ENCODE peak calls at places on chromosome 13, in five cellular contexts. L is HEK293T, U is K562, R is SK-N-SH, V is HepG2. C is an unnamed sample.

GRCh38 chr13:109162248-109163051 is 533.0 kb downstream of the MYO16 start:
- DNase-seq in L (no peak), U (no peak), R (no peak), V (no peak), C (peak)

GRCh38 chr13:106612688-106613087 is 44.8 kb upstream of the ARGLU1 start:
- DNase-seq in L (no peak), U (no peak), R (no peak), V (no peak), C (no peak)

GRCh38 chr13:21077360-21078353 is 16.3 kb upstream of the LATS2 start:
- DNase-seq in L (no peak), U (no peak), R (no peak), V (no peak), C (no peak)

GRCh38 chr13:42551611-42552010 is 22.3 kb upstream of the TNFSF11 start:
- DNase-seq in L (no peak), U (no peak), R (no peak), V (no peak), C (no peak)

GRCh38 chr13:40519637-40520036 is 146.8 kb downstream of the FOXO1 start:
- DNase-seq in L (peak), U (no peak), R (no peak), V (no peak), C (no peak)

GRCh38 chr13:69274231-69274630 is 833.4 kb upstream of the ATXN8OS start:
- DNase-seq in L (no peak), U (no peak), R (no peak), V (no peak), C (no peak)

GRCh38 chr13:72643339-72643989 is 84.0 kb downstream of the MZT1 start:
- DNase-seq in L (peak), U (peak), R (peak), V (peak), C (no peak)

GRCh38 chr13:111479412-111479811 is 159.0 kb downstream of the TEX29 start:
- DNase-seq in L (no peak), U (no peak), R (no peak), V (no peak), C (no peak)

GRCh38 chr13:102907016-102907756 is 61.4 kb downstream of the ERCC5 start:
- DNase-seq in L (no peak), U (no peak), R (no peak), V (no peak), C (peak)

GRCh38 chr13:73401769-73402168 is 343.0 kb downstream of the KLF5 start:
- DNase-seq in L (no peak), U (no peak), R (no peak), V (no peak), C (no peak)

GRCh38 chr13:41516166-41516565 is 58.8 kb downstream of the RGCC start:
- DNase-seq in L (no peak), U (no peak), R (no peak), V (no peak), C (no peak)

GRCh38 chr13:112435973-112436372 is 59.8 kb downstream of the SPACA7 start:
- DNase-seq in L (no peak), U (no peak), R (no peak), V (no peak), C (no peak)

GRCh38 chr13:60267498-60268202 is 103.9 kb upstream of the DIAPH3 start:
- DNase-seq in L (no peak), U (no peak), R (no peak), V (no peak), C (no peak)

GRCh38 chr13:40430234-40430633 is 236.2 kb downstream of the FOXO1 start:
- DNase-seq in L (no peak), U (no peak), R (peak), V (no peak), C (no peak)

GRCh38 chr13:92074658-92075057 is 676.2 kb downstream of the GPC5 start:
- DNase-seq in L (peak), U (no peak), R (peak), V (peak), C (no peak)

GRCh38 chr13:98112456-98112855 is 30.4 kb upstream of the FARP1 start:
- DNase-seq in L (no peak), U (no peak), R (no peak), V (no peak), C (no peak)

GRCh38 chr13:68588623-68589022 is 1358.5 kb upstream of the PCDH9 start:
- DNase-seq in L (no peak), U (no peak), R (no peak), V (peak), C (peak)

GRCh38 chr13:20711301-20712044 is 8.0 kb downstream of the IL17D start:
- DNase-seq in L (no peak), U (peak), R (no peak), V (no peak), C (no peak)

GRCh38 chr13:48232420-48233096 is 448 bp upstream of the ITM2B start:
- DNase-seq in L (no peak), U (peak), R (no peak), V (peak), C (no peak)

GRCh38 chr13:97307882-97308624 is 85.9 kb downstream of the MBNL2 start:
- DNase-seq in L (no peak), U (no peak), R (peak), V (peak), C (no peak)

GRCh38 chr13:97259787-97260641 is 37.9 kb downstream of the MBNL2 start:
- DNase-seq in L (no peak), U (peak), R (no peak), V (peak), C (no peak)

GRCh38 chr13:103188688-103189326 is 122.6 kb upstream of the SLC10A2 start:
- DNase-seq in L (no peak), U (no peak), R (peak), V (no peak), C (no peak)

GRCh38 chr13:112455476-112456059 is 79.4 kb downstream of the SPACA7 start:
- DNase-seq in L (no peak), U (no peak), R (no peak), V (no peak), C (no peak)

GRCh38 chr13:22173605-22174004 is 502.7 kb downstream of the FGF9 start:
- DNase-seq in L (no peak), U (no peak), R (no peak), V (no peak), C (no peak)

GRCh38 chr13:87122551-87122950 is 548.6 kb upstream of the SLITRK5 start:
- DNase-seq in L (no peak), U (no peak), R (no peak), V (no peak), C (no peak)

GRCh38 chr13:107788464-107789165 is 426.7 kb downstream of the LIG4 start:
- DNase-seq in L (no peak), U (no peak), R (peak), V (no peak), C (no peak)

GRCh38 chr13:79745141-79745540 is 264.2 kb downstream of the NDFIP2 start:
- DNase-seq in L (no peak), U (no peak), R (peak), V (no peak), C (no peak)

GRCh38 chr13:46905249-46905648 is 8.4 kb upstream of the HTR2A start:
- DNase-seq in L (no peak), U (no peak), R (no peak), V (no peak), C (no peak)

GRCh38 chr13:71759506-71760225 is 107.3 kb downstream of the DACH1 start:
- DNase-seq in L (no peak), U (no peak), R (no peak), V (peak), C (no peak)

GRCh38 chr13:79289557-79289956 is 116.5 kb downstream of the RBM26 start:
- DNase-seq in L (no peak), U (no peak), R (no peak), V (no peak), C (no peak)

GRCh38 chr13:109655206-109655600 is 131.2 kb downstream of the IRS2 start:
- DNase-seq in L (no peak), U (no peak), R (peak), V (no peak), C (no peak)

GRCh38 chr13:24161980-24162517 is 1.5 kb downstream of the SPATA13 start:
- DNase-seq in L (no peak), U (no peak), R (no peak), V (no peak), C (no peak)

GRCh38 chr13:111122056-111122455 is 6.9 kb downstream of the ARHGEF7 start:
- DNase-seq in L (no peak), U (no peak), R (no peak), V (no peak), C (no peak)

GRCh38 chr13:66114127-66114526 is 1116.0 kb downstream of the PCDH9 start:
- DNase-seq in L (no peak), U (no peak), R (peak), V (no peak), C (no peak)

GRCh38 chr13:106417467-106418110 is 117.9 kb downstream of the EFNB2 start:
- DNase-seq in L (no peak), U (no peak), R (no peak), V (no peak), C (no peak)

GRCh38 chr13:83352391-83352790 is 529.9 kb downstream of the SLITRK1 start:
- DNase-seq in L (no peak), U (no peak), R (no peak), V (no peak), C (no peak)

GRCh38 chr13:71801165-71801564 is 65.8 kb downstream of the DACH1 start:
- DNase-seq in L (no peak), U (no peak), R (no peak), V (no peak), C (no peak)

GRCh38 chr13:84645196-84646071 is 763.2 kb upstream of the SLITRK1 start:
- DNase-seq in L (no peak), U (no peak), R (no peak), V (no peak), C (no peak)

GRCh38 chr13:39419068-39419467 is 183.9 kb downstream of the LHFPL6 start:
- DNase-seq in L (no peak), U (no peak), R (no peak), V (no peak), C (no peak)

GRCh38 chr13:35787937-35788336 is 311.4 kb upstream of the MAB21L1 start:
- DNase-seq in L (no peak), U (no peak), R (peak), V (no peak), C (no peak)

GRCh38 chr13:34208326-34208725 is 390.4 kb downstream of the RFC3 start:
- DNase-seq in L (no peak), U (no peak), R (no peak), V (no peak), C (no peak)

GRCh38 chr13:34207872-34208271 is 389.9 kb downstream of the RFC3 start:
- DNase-seq in L (no peak), U (no peak), R (no peak), V (no peak), C (no peak)

DNA sequence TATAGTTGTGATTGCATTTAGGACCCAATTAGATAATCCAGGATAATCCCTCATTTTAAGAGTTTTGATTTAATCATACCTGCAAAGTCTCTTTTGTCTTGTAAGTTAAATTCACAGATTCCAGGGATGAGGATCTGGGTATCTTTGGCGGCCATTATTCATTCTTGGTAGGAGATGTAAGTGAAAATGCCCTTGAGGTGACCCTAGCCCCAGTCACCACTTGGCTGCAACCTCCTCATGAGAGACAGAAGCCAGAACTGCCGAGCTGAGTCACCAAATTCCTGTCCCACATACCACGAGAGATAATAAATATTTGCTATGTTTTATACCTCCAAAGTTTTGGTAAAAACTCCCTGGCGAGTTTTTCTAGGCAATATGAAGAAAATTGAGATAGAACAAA is 389.4 kb downstream of the RFC3 start:
- DNase-seq in L (no peak), U (no peak), R (no peak), V (no peak), C (no peak)
- TF ChIP-seq FOXM1 in L (no peak), U (no peak), R (peak), V (no peak), C (no peak)

GRCh38 chr13:51249767-51250741 is 27.9 kb downstream of the FAM124A start:
- DNase-seq in L (peak), U (peak), R (peak), V (peak), C (no peak)
- TF ChIP-seq FOXM1 in L (no peak), U (no peak), R (no peak), V (no peak), C (no peak)

DNA sequence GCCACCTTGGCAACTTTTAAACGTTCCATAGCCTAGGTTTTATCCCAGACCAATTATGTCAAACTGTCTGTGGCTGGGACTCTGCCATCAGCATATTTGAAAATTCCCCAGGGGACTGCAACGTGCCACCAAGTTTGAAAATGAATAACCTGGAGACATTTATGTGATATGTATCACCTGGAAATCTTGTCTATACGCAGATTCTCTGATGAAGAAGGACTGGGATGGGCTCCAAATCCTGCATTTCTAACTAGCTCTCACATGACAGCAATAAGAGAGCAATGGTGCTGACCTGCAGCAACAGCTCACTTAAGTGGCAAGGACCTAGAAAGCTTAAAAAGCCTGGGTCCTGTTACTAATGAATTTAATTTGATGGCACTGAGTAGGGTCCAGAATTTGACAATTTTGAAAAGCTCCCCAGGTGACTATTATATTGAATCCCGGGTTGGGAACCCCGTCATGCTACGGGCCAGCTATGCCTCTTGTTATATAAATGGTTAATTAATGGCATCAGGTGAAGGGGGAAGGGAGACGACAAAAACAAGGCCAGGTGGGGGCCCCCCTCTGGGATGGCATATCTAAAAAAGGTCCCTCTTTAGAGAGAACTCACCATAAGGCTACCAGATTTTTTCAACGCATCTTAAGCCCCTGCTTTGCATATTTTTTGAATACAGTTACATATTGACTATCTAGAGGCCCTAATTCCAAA is 213.7 kb downstream of the ZIC5 start:
- DNase-seq in L (no peak), U (no peak), R (no peak), V (no peak), C (no peak)
- TF ChIP-seq FOXM1 in L (no peak), U (no peak), R (no peak), V (no peak), C (no peak)

DNA sequence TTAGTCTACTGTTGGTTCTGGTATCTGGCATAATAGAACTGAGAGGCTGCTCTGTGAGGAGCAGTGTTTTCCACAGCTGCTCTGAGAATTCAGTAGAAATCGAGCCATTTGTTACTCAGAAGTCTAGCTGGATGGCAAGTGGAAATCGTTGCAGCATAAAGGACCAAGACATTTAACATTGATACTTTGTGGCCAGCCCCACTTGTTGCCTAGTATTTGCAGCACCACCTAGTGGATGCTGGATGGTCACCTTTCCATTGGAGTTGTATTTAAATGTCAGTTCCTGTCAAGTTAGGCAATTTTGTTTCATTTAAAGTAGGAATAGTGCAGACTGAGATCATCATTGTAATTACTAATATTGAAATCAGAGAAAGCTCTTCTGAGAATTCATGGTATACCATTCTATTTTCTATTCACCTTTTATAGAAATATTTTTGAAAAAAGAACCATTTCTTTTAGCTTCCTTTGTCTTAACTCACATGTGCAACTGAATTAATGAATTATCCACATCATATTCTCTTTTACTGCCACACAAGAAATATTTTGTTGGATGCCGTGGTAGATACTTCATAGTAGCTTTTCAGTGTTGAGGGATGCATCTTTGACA is 64.6 kb downstream of the PDS5B start:
- DNase-seq in L (peak), U (peak), R (peak), V (peak), C (peak)
- TF ChIP-seq FOXM1 in L (no peak), U (no peak), R (no peak), V (no peak), C (no peak)

GRCh38 chr13:114065926-114066774 is 66.3 kb downstream of the RASA3 start:
- DNase-seq in L (no peak), U (no peak), R (no peak), V (no peak), C (no peak)
- TF ChIP-seq FOXM1 in L (no peak), U (no peak), R (no peak), V (no peak), C (no peak)

DNA sequence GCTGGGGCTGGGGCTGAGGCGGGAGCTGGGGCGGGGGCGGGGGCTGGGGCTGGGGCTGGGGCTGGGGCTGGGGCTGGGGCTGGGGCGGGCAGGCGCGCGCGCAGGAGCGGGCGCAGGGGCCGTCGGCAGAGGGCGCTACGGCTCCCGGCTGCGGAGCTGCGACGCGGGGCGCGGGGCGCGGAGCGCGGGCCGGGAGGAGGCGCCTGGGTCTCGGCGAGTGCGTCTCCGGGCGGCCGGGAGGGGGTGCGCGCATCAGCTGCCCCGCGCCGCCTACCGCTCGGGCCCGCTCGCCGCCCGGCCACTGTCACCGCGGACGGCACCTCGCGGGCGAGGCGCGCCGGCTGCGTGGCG is 416 bp upstream of the MTUS2 start:
- DNase-seq in L (peak), U (peak), R (peak), V (peak), C (no peak)
- TF ChIP-seq FOXM1 in L (no peak), U (no peak), R (no peak), V (no peak), C (no peak)